ENCODE peak calls at places on chromosomes 16 and 17, in five cellular contexts. Z, V, D, T and N are unnamed samples.

GRCh38 chr17:63973930-63974593 is 1.3 kb upstream of the SCN4A start:
- DNase-seq in Z (peak; percentile 21), T (no peak), V (peak; percentile 51), D (no peak), N (no peak)

GRCh38 chr16:28935924-28936783 is 4.4 kb downstream of the CD19 start:
- DNase-seq in D (peak; percentile 88), T (peak; percentile 98), Z (peak; percentile 42), V (peak; percentile 68), N (peak; percentile 98)

GRCh38 chr17:8791248-8791909 is 7.8 kb downstream of the MFSD6L start:
- DNase-seq in V (no peak), T (no peak), Z (no peak), D (no peak), N (no peak)

GRCh38 chr16:11613381-11614303 is 26.9 kb upstream of the LITAF start:
- DNase-seq in Z (no peak), D (peak; percentile 88), V (no peak), T (peak; percentile 64), N (no peak)

GRCh38 chr16:47460755-47461597 is at the start of the genes ITFG1 and PHKB:
- DNase-seq in D (peak; percentile 92), Z (peak; percentile 90), T (peak; percentile 90), V (peak; percentile 56), N (peak; percentile 89)

GRCh38 chr16:24729967-24730815 is 740 bp downstream of the TNRC6A start:
- DNase-seq in D (no peak), T (peak; percentile 63), Z (peak; percentile 18), V (peak; percentile 44), N (peak; percentile 56)

GRCh38 chr17:42894283-42895184 is 6.1 kb upstream of the G6PC1 start:
- DNase-seq in Z (no peak), V (no peak), D (peak; percentile 79), T (no peak), N (no peak)

GRCh38 chr17:59753522-59754467 is 46.3 kb downstream of the VMP1 start:
- DNase-seq in T (peak; percentile 61), V (peak; percentile 81), D (peak; percentile 88), Z (peak; percentile 93), N (peak; percentile 65)

GRCh38 chr17:44769647-44770084 is 10.9 kb downstream of the ADAM11 start:
- DNase-seq in V (no peak), T (no peak), D (peak; percentile 38), Z (no peak), N (no peak)

GRCh38 chr17:76008208-76008607 is 7.6 kb downstream of the CDK3 start:
- DNase-seq in T (no peak), V (no peak), D (no peak), Z (no peak), N (no peak)

GRCh38 chr17:7803981-7804380 is 30.0 kb upstream of the KDM6B start:
- DNase-seq in V (no peak), Z (no peak), D (no peak), T (no peak), N (no peak)

GRCh38 chr17:10616502-10617119 is 40.5 kb downstream of the MYH3 start:
- DNase-seq in T (peak; percentile 65), V (peak; percentile 91), D (peak; percentile 69), Z (peak; percentile 61), N (peak; percentile 80)

GRCh38 chr17:62929320-62929719 is 36.7 kb upstream of the TANC2 start:
- DNase-seq in V (no peak), D (no peak), T (no peak), Z (no peak), N (no peak)

GRCh38 chr17:48559609-48560451 is 14.9 kb upstream of the HOXB2 start:
- DNase-seq in T (no peak), V (no peak), D (no peak), Z (no peak), N (no peak)

GRCh38 chr16:84117482-84117843 is 721 bp upstream of the MBTPS1 start:
- DNase-seq in T (no peak), V (peak; percentile 28), D (no peak), Z (peak; percentile 31), N (peak; percentile 25)

GRCh38 chr17:67245694-67246397 is 850 bp upstream of the HELZ start:
- DNase-seq in V (no peak), T (peak; percentile 75), Z (no peak), D (peak; percentile 81), N (peak; percentile 50)

GRCh38 chr17:57521606-57522435 is 223.3 kb downstream of the CCDC182 start:
- DNase-seq in T (no peak), V (no peak), D (no peak), Z (peak; percentile 37), N (no peak)

GRCh38 chr17:21194210-21194609 is 19.8 kb downstream of the TMEM11 start:
- DNase-seq in D (no peak), V (no peak), Z (no peak), T (no peak), N (no peak)

GRCh38 chr16:47308601-47309000 is 152.3 kb downstream of the ITFG1 start:
- DNase-seq in Z (peak; percentile 2), T (no peak), V (no peak), D (no peak), N (no peak)

GRCh38 chr16:1460602-1461138 is 14.2 kb downstream of the CLCN7 start:
- DNase-seq in D (no peak), T (no peak), Z (no peak), V (no peak), N (no peak)

GRCh38 chr16:52113812-52114211 is 433.1 kb downstream of the TOX3 start:
- DNase-seq in Z (no peak), D (no peak), T (no peak), V (no peak), N (no peak)

GRCh38 chr16:27234603-27235002 is 31.3 kb downstream of the KDM8 start:
- DNase-seq in T (no peak), Z (no peak), D (no peak), V (no peak), N (no peak)

GRCh38 chr16:27236635-27237228 is 31.8 kb downstream of the NSMCE1 start:
- DNase-seq in Z (no peak), V (no peak), T (no peak), D (no peak), N (no peak)

GRCh38 chr16:27234171-27234570 is 30.8 kb downstream of the KDM8 start:
- DNase-seq in Z (no peak), D (no peak), V (no peak), T (no peak), N (no peak)

GRCh38 chr16:27235938-27236245 is 32.6 kb downstream of the KDM8 start:
- DNase-seq in T (no peak), Z (no peak), V (no peak), D (no peak), N (no peak)

DNA sequence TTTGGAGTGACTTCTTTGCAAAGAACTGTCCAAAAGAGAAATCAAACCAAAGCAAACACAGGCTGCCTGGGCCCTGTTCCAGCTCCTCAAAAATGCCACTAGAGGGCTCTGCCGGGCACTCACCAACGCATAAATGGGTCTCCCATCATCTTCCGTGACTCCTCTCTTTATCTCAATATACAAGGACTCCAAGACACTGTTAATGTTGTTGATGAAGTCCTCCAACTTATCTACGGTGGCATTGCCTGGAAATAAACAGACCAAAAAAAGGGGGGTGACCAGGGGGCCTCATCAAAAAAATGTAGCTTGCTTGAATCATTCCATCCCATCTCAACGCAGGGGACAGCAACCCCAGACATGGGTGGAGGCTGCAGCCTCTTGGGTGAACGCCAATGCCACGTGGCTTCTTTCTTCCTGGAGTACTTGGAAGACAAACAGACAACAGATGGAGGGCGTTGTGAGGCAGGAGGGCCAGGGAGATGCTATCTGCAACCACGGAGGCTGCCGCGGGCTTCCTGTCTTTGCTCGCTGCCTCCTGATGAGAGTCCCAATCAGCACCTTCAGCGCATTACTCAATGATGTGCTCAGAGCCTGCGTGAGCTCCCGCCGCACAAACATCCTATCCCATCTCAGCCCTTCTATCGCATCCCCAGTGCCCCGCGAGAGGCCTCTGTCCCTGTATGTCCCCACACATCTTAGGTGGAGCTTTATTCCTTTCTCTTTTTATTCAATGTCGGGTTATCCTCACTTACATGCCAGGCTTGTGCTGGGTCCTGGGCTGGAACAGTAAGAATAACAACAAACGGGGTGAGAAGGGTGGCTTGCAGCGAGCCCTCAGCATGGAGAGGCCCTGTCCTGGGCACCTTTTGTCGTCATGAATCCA is 32.0 kb downstream of the KDM8 start:
- DNase-seq in Z (peak; percentile 85), D (peak; percentile 60), T (peak; percentile 80), V (peak; percentile 40), N (peak; percentile 65)
- TF ChIP-seq BHLHE40 in Z (no peak), D (no peak), T (peak; percentile 33), V (no peak), N (no peak)

GRCh38 chr16:67192781-67193260 is 866 bp downstream of the E2F4 start:
- DNase-seq in V (no peak), Z (no peak), D (no peak), T (peak; percentile 53), N (no peak)
- TF ChIP-seq BHLHE40 in V (no peak), Z (no peak), D (no peak), T (no peak), N (no peak)

GRCh38 chr17:80770881-80771611 is 220.6 kb upstream of the CHMP6 start:
- DNase-seq in V (no peak), D (no peak), T (no peak), Z (no peak), N (no peak)

GRCh38 chr17:80773243-80773991 is 218.2 kb upstream of the CHMP6 start:
- DNase-seq in D (no peak), T (no peak), Z (peak; percentile 80), V (no peak), N (peak; percentile 41)

GRCh38 chr17:80771612-80772005 is 220.0 kb upstream of the CHMP6 start:
- DNase-seq in V (no peak), D (no peak), Z (no peak), T (no peak), N (no peak)

GRCh38 chr17:80774146-80774545 is 217.5 kb upstream of the CHMP6 start:
- DNase-seq in Z (peak; percentile 60), D (no peak), T (no peak), V (no peak), N (no peak)

DNA sequence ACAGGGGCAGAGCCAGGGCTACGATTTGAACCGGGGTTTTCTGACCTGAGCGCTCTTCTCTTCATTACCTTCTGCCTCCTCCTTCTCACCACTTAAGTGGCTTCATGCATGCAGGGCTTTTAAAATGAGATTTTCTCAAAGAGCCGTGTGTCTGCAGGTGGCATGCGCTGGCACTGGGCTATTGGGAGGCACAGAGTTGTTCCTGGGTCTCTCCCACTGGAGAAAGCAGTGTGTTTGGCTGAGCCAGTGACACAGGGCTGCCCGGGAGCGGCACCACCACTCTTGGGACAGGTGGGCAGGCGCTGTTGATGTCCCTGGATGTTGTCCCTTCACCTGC is 218.8 kb upstream of the CHMP6 start:
- DNase-seq in D (no peak), V (no peak), Z (no peak), T (no peak), N (no peak)
- TF ChIP-seq BHLHE40 in D (no peak), V (no peak), Z (no peak), T (no peak), N (no peak)

GRCh38 chr17:82399030-82399429 is 19.1 kb upstream of the HEXD start:
- DNase-seq in V (no peak), D (no peak), T (no peak), Z (peak; percentile 50), N (no peak)
- TF ChIP-seq BHLHE40 in V (no peak), D (no peak), T (no peak), Z (no peak), N (no peak)

DNA sequence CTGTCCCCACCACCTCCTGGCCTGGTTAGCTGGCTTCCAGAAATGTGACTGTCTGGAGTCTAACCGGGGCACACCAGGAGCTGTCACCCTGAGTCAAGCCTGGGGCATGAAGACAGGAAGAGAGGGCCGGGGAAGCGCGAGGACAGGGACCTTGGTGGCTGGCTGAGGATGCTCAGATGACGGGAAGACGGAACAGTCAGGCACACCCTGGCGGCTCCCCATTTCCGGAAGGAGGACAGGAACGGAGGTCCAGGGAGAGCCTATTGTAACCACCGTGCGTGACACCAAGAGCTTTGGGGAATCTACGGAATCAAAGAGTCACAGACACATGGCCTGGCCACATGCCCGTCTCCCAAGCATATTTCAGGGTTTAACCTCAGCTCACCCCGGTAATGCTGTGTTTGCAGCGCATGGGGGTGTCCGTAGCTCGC is 51.7 kb downstream of the SDK2 start:
- DNase-seq in V (no peak), D (no peak), T (no peak), Z (no peak), N (no peak)
- TF ChIP-seq BHLHE40 in V (no peak), D (no peak), T (no peak), Z (no peak), N (no peak)